ENCODE peak calls at places on chromosomes 12 and 14, in four cellular contexts. C, O, H and X are unnamed samples.
A peak's percentile ranks its signal among the peaks of the same experiment; 100 is the strongest.

GRCh38 chr12:5556033-5556614 is 124.2 kb downstream of the NTF3 start:
- DNase-seq in O (peak; percentile 50), H (no peak), C (no peak), X (no peak)

GRCh38 chr14:68249534-68250517 is 430.2 kb downstream of the RAD51B start:
- DNase-seq in O (no peak), H (peak; percentile 60), C (peak; percentile 80), X (no peak)

GRCh38 chr12:107131832-107132616 is 38.7 kb upstream of the CRY1 start:
- DNase-seq in O (peak; percentile 30), C (peak; percentile 54), H (peak; percentile 64), X (no peak)

GRCh38 chr14:75249958-75250336 is 28.7 kb upstream of the FOS start:
- DNase-seq in H (no peak), O (no peak), C (no peak), X (no peak)

GRCh38 chr12:44459569-44459968 is 416.5 kb downstream of the NELL2 start:
- DNase-seq in H (no peak), O (no peak), C (no peak), X (no peak)

GRCh38 chr12:67667276-67668073 is 18.9 kb downstream of the DYRK2 start:
- DNase-seq in O (no peak), H (no peak), C (no peak), X (peak; percentile 38)

GRCh38 chr12:6312529-6313325 is 2.2 kb downstream of the PLEKHG6 start:
- DNase-seq in O (no peak), H (no peak), C (no peak), X (no peak)

GRCh38 chr12:44960856-44961255 is 84.7 kb upstream of the NELL2 start:
- DNase-seq in O (no peak), H (no peak), C (no peak), X (no peak)

GRCh38 chr12:132761032-132761910 is at the start of gene ANKLE2:
- DNase-seq in C (peak; percentile 80), O (peak; percentile 71), H (peak; percentile 64), X (no peak)

GRCh38 chr12:52307836-52308806 is 13.1 kb downstream of the KRT83 start:
- DNase-seq in C (peak; percentile 58), H (no peak), O (peak; percentile 38), X (peak; percentile 82)

GRCh38 chr14:56487761-56488160 is 91.8 kb upstream of the TMEM260 start:
- DNase-seq in H (no peak), C (peak; percentile 32), O (no peak), X (no peak)

GRCh38 chr14:45716506-45716905 is 463.5 kb upstream of the MIS18BP1 start:
- DNase-seq in O (no peak), C (no peak), H (peak; percentile 12), X (no peak)

GRCh38 chr12:127284870-127285431 is 982.0 kb upstream of the TMEM132C start:
- DNase-seq in C (peak; percentile 89), O (no peak), H (peak; percentile 96), X (no peak)

GRCh38 chr12:75820848-75821578 is 210.6 kb downstream of the PHLDA1 start:
- DNase-seq in C (peak; percentile 96), O (no peak), H (no peak), X (no peak)

GRCh38 chr12:66550626-66551025 is 128.2 kb downstream of the GRIP1 start:
- DNase-seq in C (no peak), O (no peak), H (peak; percentile 55), X (no peak)

GRCh38 chr12:105334001-105334400 is 3.5 kb downstream of the C12orf75 start:
- DNase-seq in H (no peak), O (no peak), C (peak; percentile 92), X (no peak)

GRCh38 chr14:54026671-54027070 is 70.0 kb upstream of the BMP4 start:
- DNase-seq in H (no peak), O (no peak), C (no peak), X (no peak)

GRCh38 chr12:64621257-64621942 is 11.1 kb downstream of the RASSF3 start:
- DNase-seq in O (peak; percentile 77), H (no peak), C (peak; percentile 58), X (no peak)